ENCODE peak calls at places on chromosome 7, in seven cellular contexts. K is IMR-90, U is endothelial cell of umbilical vein, W is A549, X is GM12878, Y is HepG2, A is HCT116. C is an unnamed sample.

GRCh38 chr7:116273283-116273917 is 63.1 kb downstream of the TES start:
- DNase-seq in K (no peak), A (no peak), U (no peak), W (peak), X (no peak), Y (no peak), C (no peak)

GRCh38 chr7:156063241-156063810 is 251.1 kb upstream of the SHH start:
- DNase-seq in X (no peak), W (no peak), K (no peak), A (no peak), U (no peak), Y (no peak), C (no peak)

GRCh38 chr7:749121-749520 is 22.0 kb upstream of the PRKAR1B start:
- DNase-seq in A (no peak), W (no peak), K (no peak), X (no peak), U (peak), Y (no peak), C (no peak)

GRCh38 chr7:29243777-29244655 is 49.4 kb downstream of the CHN2 start:
- DNase-seq in A (peak), Y (no peak), K (no peak), W (peak), X (peak), U (no peak), C (peak)

GRCh38 chr7:157004839-157005455 is 5.5 kb downstream of the MNX1 start:
- DNase-seq in A (no peak), K (no peak), U (no peak), X (no peak), W (no peak), Y (no peak), C (no peak)

GRCh38 chr7:27053153-27053552 is 42.6 kb downstream of the HOXA1 start:
- DNase-seq in K (no peak), Y (no peak), U (no peak), X (no peak), W (no peak), A (no peak), C (no peak)

GRCh38 chr7:102415685-102416225 is 17.6 kb upstream of the ORAI2 start:
- DNase-seq in A (no peak), Y (no peak), K (no peak), X (no peak), W (no peak), U (peak), C (no peak)

GRCh38 chr7:94001396-94001795 is 2.8 kb downstream of the BET1 start:
- DNase-seq in K (peak), X (no peak), U (no peak), A (no peak), Y (no peak), W (no peak), C (no peak)

GRCh38 chr7:75565129-75565528 is 73.0 kb downstream of the SPDYE5 start:
- DNase-seq in X (no peak), Y (no peak), K (peak), W (peak), U (peak), A (no peak), C (no peak)

GRCh38 chr7:147510913-147511312 is 1079.7 kb upstream of the C7orf33 start:
- DNase-seq in U (no peak), K (peak), W (peak), A (no peak), Y (no peak), X (no peak), C (no peak)

DNA sequence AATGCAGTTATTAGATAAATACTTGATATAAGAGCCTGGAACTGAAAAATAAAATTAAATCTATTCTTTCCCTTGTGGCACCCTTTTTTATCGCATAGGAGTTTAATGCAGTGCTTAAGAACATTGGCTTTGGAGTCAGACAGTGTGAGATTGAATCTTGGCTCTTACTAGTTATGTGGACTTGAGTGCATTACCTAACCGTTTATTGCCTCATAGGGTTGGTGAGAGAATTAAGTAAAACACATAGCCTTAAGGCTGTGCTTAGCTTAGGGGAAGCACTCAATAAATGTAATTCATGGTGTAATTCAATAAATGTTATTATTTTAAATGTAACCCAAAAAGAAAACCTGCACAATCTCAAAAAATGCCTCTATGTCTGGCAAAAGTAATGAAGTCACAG is 2.6 kb downstream of the STK17A start:
- DNase-seq in K (peak), X (no peak), U (peak), W (no peak), A (no peak), Y (peak), C (no peak)
- TF ChIP-seq POLR2A in K (no peak), X (no peak), U (no peak), W (no peak), A (no peak), Y (no peak), C (no peak)

GRCh38 chr7:50778189-50778588 is 4.5 kb downstream of the GRB10 start:
- DNase-seq in A (no peak), W (no peak), X (no peak), K (no peak), Y (peak), U (no peak), C (no peak)
- H3K4me2 ChIP-seq in A (no peak), W (no peak), X (no peak), K (no peak), Y (peak), U (no peak), C (no peak)

GRCh38 chr7:143882611-143883078 is 19.3 kb downstream of the TCAF1 start:
- DNase-seq in X (no peak), Y (peak), U (peak), A (no peak), W (no peak), K (peak), C (no peak)
- TF ChIP-seq POLR2A in X (no peak), Y (no peak), U (peak), A (no peak), W (no peak), K (no peak), C (no peak)

DNA sequence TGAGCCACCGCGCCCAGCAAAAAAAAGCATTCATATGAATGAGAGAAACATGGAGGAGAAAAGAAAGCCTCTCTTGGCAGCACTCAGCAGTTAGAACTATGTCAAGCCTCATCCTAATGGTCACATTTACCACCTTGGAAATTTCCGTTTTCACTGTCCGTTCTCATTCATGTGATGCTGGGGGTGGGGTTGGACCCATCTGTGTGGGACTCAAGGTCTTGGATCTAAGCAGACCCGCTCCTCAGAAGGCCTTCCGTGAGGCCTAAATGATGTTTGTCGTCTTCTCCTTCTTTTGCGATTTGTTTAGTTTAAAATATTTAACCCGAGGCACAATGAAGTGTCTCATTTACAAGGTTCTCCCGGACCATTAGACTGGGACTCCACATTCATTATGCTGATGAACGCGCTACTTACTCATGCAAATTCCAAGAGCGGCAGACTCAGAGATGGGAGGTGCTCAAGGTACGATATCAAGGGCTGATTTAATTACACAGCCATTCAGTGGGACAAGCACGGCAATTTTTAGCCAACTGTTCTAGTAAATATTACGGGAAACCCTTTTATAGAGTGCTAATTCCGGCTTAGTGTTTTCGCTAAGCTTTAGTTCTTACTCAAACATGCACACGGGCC is 109.1 kb upstream of the EFCAB10 start:
- DNase-seq in X (no peak), W (no peak), U (no peak), A (no peak), Y (no peak), K (no peak), C (no peak)
- H3K4me2 ChIP-seq in X (peak), W (peak), U (peak), A (no peak), Y (no peak), K (peak), C (peak)

GRCh38 chr7:101108961-101109360 is 17.9 kb upstream of the SERPINE1 start:
- DNase-seq in U (peak), X (no peak), Y (no peak), K (no peak), A (no peak), W (peak), C (no peak)

GRCh38 chr7:101106387-101106786 is 20.5 kb upstream of the SERPINE1 start:
- DNase-seq in U (no peak), A (no peak), W (no peak), K (no peak), Y (no peak), X (no peak), C (no peak)

GRCh38 chr7:101111261-101111660 is 15.6 kb upstream of the SERPINE1 start:
- DNase-seq in Y (no peak), U (no peak), K (no peak), X (no peak), A (no peak), W (no peak), C (no peak)

GRCh38 chr7:101109368-101109767 is 17.5 kb upstream of the SERPINE1 start:
- DNase-seq in A (no peak), Y (no peak), K (no peak), X (no peak), U (no peak), W (no peak), C (no peak)

DNA sequence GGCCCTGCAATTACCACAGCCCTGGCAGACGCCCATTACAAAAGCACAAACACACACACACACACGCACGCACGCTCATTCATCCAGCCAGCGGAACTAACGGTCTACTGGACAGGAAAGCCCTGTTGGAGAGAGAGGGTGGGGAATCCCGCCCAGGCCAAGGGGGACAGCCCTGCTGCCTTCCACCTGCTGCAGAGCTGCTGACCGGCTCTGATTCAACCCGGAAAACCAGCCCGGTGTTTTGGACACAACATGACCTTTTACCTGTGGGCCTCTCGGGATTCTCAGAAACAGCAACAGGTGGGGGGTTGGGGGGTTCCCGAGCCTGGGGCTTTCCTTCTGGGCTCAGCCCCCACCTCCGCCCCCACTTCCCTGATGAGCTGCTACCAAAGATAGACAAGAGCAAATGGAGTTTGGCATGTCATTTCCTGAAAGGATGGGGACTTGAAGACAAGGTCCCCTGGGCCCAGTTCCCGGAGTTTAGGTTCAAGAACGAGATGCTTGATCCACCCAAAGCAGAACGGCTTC is 18.5 kb upstream of the SERPINE1 start:
- DNase-seq in W (no peak), Y (peak), K (no peak), A (no peak), U (peak), X (peak), C (no peak)
- TF ChIP-seq POLR2A in W (no peak), Y (no peak), K (no peak), A (no peak), U (peak), X (no peak), C (no peak)

GRCh38 chr7:92753614-92754013 is 82.8 kb downstream of the CDK6 start:
- DNase-seq in Y (no peak), U (no peak), X (no peak), K (peak), W (no peak), A (no peak), C (no peak)

GRCh38 chr7:92750440-92750839 is 85.9 kb downstream of the CDK6 start:
- DNase-seq in U (no peak), W (peak), X (no peak), A (no peak), K (peak), Y (no peak), C (no peak)

GRCh38 chr7:92749832-92750231 is 86.5 kb downstream of the CDK6 start:
- DNase-seq in A (no peak), W (no peak), K (no peak), Y (peak), X (no peak), U (no peak), C (no peak)

GRCh38 chr7:92750961-92751360 is 85.4 kb downstream of the CDK6 start:
- DNase-seq in A (no peak), X (no peak), U (no peak), W (peak), K (peak), Y (no peak), C (no peak)

DNA sequence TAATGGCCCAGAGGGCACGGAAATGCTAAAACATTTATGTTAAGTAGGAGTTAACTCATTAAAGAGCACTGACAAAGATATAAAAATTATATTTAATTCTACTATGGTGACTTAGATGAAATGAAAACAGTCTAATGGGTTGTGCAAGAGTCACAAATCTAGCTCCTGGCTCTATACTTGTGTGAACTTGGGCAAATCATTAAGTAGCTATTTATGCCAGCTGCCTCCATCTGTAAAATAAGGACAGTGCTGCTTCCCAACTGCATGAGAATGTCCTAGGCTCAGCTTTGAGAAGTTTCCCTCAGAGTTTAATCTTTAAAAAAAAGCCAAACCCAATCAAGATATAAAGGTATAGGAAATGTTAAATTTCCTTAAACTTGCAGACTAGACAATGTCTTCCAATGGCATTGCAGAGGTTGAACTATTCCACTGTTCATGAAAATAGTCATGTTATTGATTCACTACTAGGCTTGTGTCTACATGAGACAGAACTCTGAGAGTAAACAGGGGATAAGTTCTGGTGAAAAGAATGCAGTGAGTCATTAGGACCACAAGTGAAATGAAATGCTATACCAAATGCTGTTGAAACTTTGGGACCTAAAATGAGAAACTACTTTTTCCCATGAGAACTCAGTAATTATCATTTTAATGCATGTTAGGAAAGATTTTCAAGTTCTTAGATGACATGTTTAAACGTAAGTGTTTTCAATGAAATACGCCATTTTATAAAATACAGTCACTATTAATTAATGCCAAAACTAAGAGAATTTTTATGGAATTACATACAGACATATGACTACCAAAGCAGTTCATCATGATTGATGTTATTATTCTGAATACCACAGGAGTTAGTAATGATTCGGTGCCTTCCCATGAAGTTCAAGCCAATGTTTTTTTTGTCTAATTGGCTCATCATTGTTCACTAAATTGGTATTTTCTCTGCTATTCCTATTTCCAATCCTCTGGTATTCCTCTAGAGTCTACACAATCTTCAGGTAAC is 84.2 kb downstream of the CDK6 start:
- DNase-seq in U (peak), K (peak), X (no peak), W (peak), Y (peak), A (peak), C (no peak)
- H3K4me2 ChIP-seq in U (peak), K (peak), X (no peak), W (peak), Y (peak), A (peak), C (no peak)

GRCh38 chr7:87219545-87220025 is at the start of gene TMEM243:
- DNase-seq in W (peak), X (peak), U (peak), Y (peak), K (peak), A (no peak), C (peak)
- TF ChIP-seq POLR2A in W (peak), X (peak), U (peak), Y (peak), K (peak), A (no peak), C (peak)

GRCh38 chr7:105003275-105003674 is 10.7 kb upstream of the KMT2E start:
- DNase-seq in U (peak), X (no peak), Y (no peak), W (peak), K (peak), A (no peak), C (no peak)
- H3K4me2 ChIP-seq in U (peak), X (peak), Y (no peak), W (peak), K (peak), A (peak), C (no peak)

GRCh38 chr7:69942557-69942956 is 344.3 kb downstream of the AUTS2 start:
- DNase-seq in U (no peak), A (no peak), W (no peak), X (no peak), Y (no peak), K (no peak), C (no peak)
- TF ChIP-seq POLR2A in U (no peak), A (no peak), W (no peak), X (no peak), Y (no peak), K (no peak), C (no peak)

GRCh38 chr7:117673367-117673766 is 193.5 kb downstream of the CFTR start:
- DNase-seq in U (no peak), Y (no peak), W (no peak), X (no peak), K (no peak), A (no peak), C (peak)
- H3K4me2 ChIP-seq in U (no peak), Y (no peak), W (no peak), X (no peak), K (no peak), A (no peak), C (peak)

C was measured in H1.